ENCODE peak calls at places on chromosomes 13 and 19, in seven cellular contexts. L is NCI-H1092; Y is GM10248; B is stimulated activated CD4-positive, alpha-beta T cell treated with anti-CD3 and anti-CD28 coated beads, Interleukin-1b, Interleukin-23, amount 100 ng/mL, for 24 hours; G is fibroblast of mammary gland; I is dermis blood vessel endothelial cell; Z is HT1080. N is an unnamed sample.

GRCh38 chr19:10694706-10695105 is 6.5 kb upstream of the QTRT1 start:
- DNase-seq in B (no peak), G (no peak), L (no peak), Z (no peak), Y (no peak), I (no peak), N (no peak)

GRCh38 chr19:29287061-29287460 is 74.1 kb upstream of the UQCRFS1 start:
- DNase-seq in Z (no peak), G (no peak), L (peak; percentile 32), I (no peak), B (no peak), Y (no peak), N (no peak)

GRCh38 chr19:15122331-15123030 is 15.3 kb downstream of the SYDE1 start:
- DNase-seq in G (no peak), Z (no peak), I (no peak), Y (no peak), B (no peak), L (no peak), N (no peak)

GRCh38 chr19:19032420-19033175 is 719 bp downstream of the SUGP2 start:
- DNase-seq in G (peak; percentile 95), Z (peak; percentile 47), B (peak; percentile 84), I (peak; percentile 97), L (peak; percentile 65), Y (peak; percentile 96), N (peak; percentile 96)

GRCh38 chr13:39602614-39603366 is at the start of gene LHFPL6:
- DNase-seq in G (peak; percentile 69), I (peak; percentile 81), B (peak; percentile 66), L (peak; percentile 72), Z (peak; percentile 78), Y (peak; percentile 87), N (peak; percentile 89)

GRCh38 chr13:46810440-46810839 is 13.5 kb upstream of the ESD start:
- DNase-seq in I (no peak), G (peak; percentile 14), Y (no peak), L (no peak), Z (no peak), B (no peak), N (peak; percentile 25)

GRCh38 chr13:75803175-75803611 is 167.1 kb downstream of the LMO7 start:
- DNase-seq in B (no peak), L (peak; percentile 21), G (no peak), Z (no peak), Y (peak; percentile 13), I (no peak), N (no peak)

GRCh38 chr13:26021956-26022355 is 29.9 kb downstream of the SHISA2 start:
- DNase-seq in Y (no peak), L (no peak), B (no peak), G (no peak), Z (no peak), I (no peak), N (no peak)

GRCh38 chr19:34925278-34925855 is 1.3 kb upstream of the ZNF30 start:
- DNase-seq in B (no peak), Z (no peak), I (no peak), L (no peak), G (no peak), Y (no peak), N (no peak)

GRCh38 chr13:48644951-48645350 is 8.8 kb upstream of the CYSLTR2 start:
- DNase-seq in I (no peak), Y (no peak), G (no peak), Z (no peak), L (no peak), B (no peak), N (no peak)

GRCh38 chr19:54190942-54191670 is at the start of gene TSEN34:
- DNase-seq in B (peak; percentile 85), L (peak; percentile 75), I (peak; percentile 86), G (peak; percentile 70), Y (peak; percentile 84), Z (no peak), N (peak; percentile 78)

GRCh38 chr13:19634129-19634740 is 776 bp downstream of the MPHOSPH8 start:
- DNase-seq in L (no peak), Z (peak; percentile 39), I (peak; percentile 52), B (no peak), Y (no peak), G (peak; percentile 45), N (peak; percentile 55)

GRCh38 chr13:63909726-63910125 is 2494.1 kb upstream of the PCDH20 start:
- DNase-seq in I (no peak), Z (no peak), Y (no peak), G (no peak), L (no peak), B (no peak), N (no peak)

GRCh38 chr19:41588497-41589209 is 12.7 kb downstream of the CEACAM21 start:
- DNase-seq in I (peak; percentile 64), G (peak; percentile 14), B (no peak), Z (no peak), Y (peak; percentile 45), L (no peak), N (peak; percentile 31)

GRCh38 chr13:62687727-62688126 is 1272.1 kb upstream of the PCDH20 start:
- DNase-seq in B (no peak), Y (no peak), Z (no peak), L (no peak), G (no peak), I (no peak), N (no peak)

GRCh38 chr19:39415111-39416046 is 2.9 kb downstream of the PLEKHG2 start:
- DNase-seq in B (no peak), I (no peak), Z (no peak), G (no peak), L (no peak), Y (no peak), N (no peak)

GRCh38 chr19:43699506-43700367 is 16.1 kb upstream of the IRGC start:
- DNase-seq in I (peak; percentile 67), B (no peak), L (no peak), G (peak; percentile 40), Z (no peak), Y (no peak), N (peak; percentile 46)

GRCh38 chr19:4609878-4610511 is 29.3 kb upstream of the TNFAIP8L1 start:
- DNase-seq in I (no peak), Y (no peak), Z (no peak), B (no peak), L (no peak), G (no peak), N (no peak)

GRCh38 chr19:7533281-7533819 is 2.2 kb upstream of the PNPLA6 start:
- DNase-seq in Z (no peak), L (no peak), G (peak; percentile 71), I (peak; percentile 70), B (no peak), Y (no peak), N (peak; percentile 53)

GRCh38 chr13:35378939-35379338 is 97.5 kb downstream of the MAB21L1 start:
- DNase-seq in G (peak; percentile 8), Z (no peak), B (no peak), Y (no peak), I (no peak), L (no peak), N (peak; percentile 14)

GRCh38 chr13:47650221-47650620 is 350.9 kb downstream of the SUCLA2 start:
- DNase-seq in Z (no peak), G (peak; percentile 23), B (no peak), L (no peak), Y (no peak), I (no peak), N (no peak)

GRCh38 chr19:17041994-17042393 is 15.4 kb upstream of the CPAMD8 start:
- DNase-seq in G (peak; percentile 78), Y (no peak), I (peak; percentile 76), Z (no peak), B (no peak), L (peak; percentile 36), N (no peak)

GRCh38 chr13:52001120-52001731 is 10.0 kb downstream of the ATP7B start:
- DNase-seq in Z (peak; percentile 37), I (peak; percentile 65), Y (peak; percentile 76), G (peak; percentile 59), L (no peak), B (no peak), N (peak; percentile 74)

GRCh38 chr13:101465877-101466276 is 13.4 kb downstream of the ITGBL1 start:
- DNase-seq in B (no peak), Z (peak; percentile 69), Y (no peak), L (no peak), I (no peak), G (peak; percentile 91), N (peak; percentile 81)

GRCh38 chr13:23469901-23470525 is 36.5 kb upstream of the SACS start:
- DNase-seq in G (peak; percentile 8), Y (no peak), B (no peak), I (no peak), L (no peak), Z (no peak), N (peak; percentile 77)

GRCh38 chr13:99272481-99272880 is 14.3 kb upstream of the GPR18 start:
- DNase-seq in Z (no peak), L (no peak), I (no peak), B (no peak), G (no peak), Y (no peak), N (no peak)

GRCh38 chr13:72384186-72384823 is 343.1 kb downstream of the MZT1 start:
- DNase-seq in I (no peak), Y (no peak), L (no peak), Z (no peak), G (no peak), B (no peak), N (no peak)

GRCh38 chr19:19615086-19615485 is 3.4 kb downstream of the PBX4 start:
- DNase-seq in G (peak; percentile 65), I (no peak), B (no peak), L (no peak), Y (no peak), Z (peak; percentile 51), N (peak; percentile 83)

GRCh38 chr19:19113040-19113541 is 25.2 kb downstream of the TMEM161A start:
- DNase-seq in I (no peak), Y (peak; percentile 35), L (no peak), B (no peak), G (peak; percentile 62), Z (peak; percentile 36), N (peak; percentile 67)

GRCh38 chr19:7605490-7606222 is 10.0 kb downstream of the CAMSAP3 start:
- DNase-seq in G (peak; percentile 26), L (no peak), I (peak; percentile 43), Y (peak; percentile 47), B (peak; percentile 28), Z (peak; percentile 42), N (peak; percentile 60)

GRCh38 chr13:44860427-44860826 is 128.8 kb downstream of the NUFIP1 start:
- DNase-seq in B (no peak), G (no peak), I (no peak), Y (no peak), L (no peak), Z (no peak), N (no peak)

GRCh38 chr19:13277104-13277809 is 127.0 kb downstream of the IER2 start:
- DNase-seq in Y (peak; percentile 79), Z (peak; percentile 79), G (peak; percentile 74), I (peak; percentile 86), B (peak; percentile 45), L (peak; percentile 57), N (peak; percentile 80)

GRCh38 chr13:104641309-104641708 is 1575.1 kb upstream of the SLC10A2 start:
- DNase-seq in Z (peak; percentile 46), L (no peak), B (no peak), G (peak; percentile 15), I (no peak), Y (no peak), N (peak; percentile 25)

GRCh38 chr19:19096641-19097627 is 33.1 kb downstream of the SLC25A42 start:
- DNase-seq in L (no peak), B (no peak), Z (no peak), I (no peak), Y (no peak), G (no peak), N (no peak)